ENCODE peak calls at places on chromosomes 6 and 20, in ten cellular contexts. O is body of pancreas; L is GM23248; T is heart right ventricle; U is right cardiac atrium; M is CD8-positive, alpha-beta memory T cell; R is IMR-90; G is lower lobe of right lung; N is transverse colon; K is tibial artery. A is an unnamed sample.

GRCh38 chr6:150924808-150925654 is 59.5 kb downstream of the MTHFD1L start:
- DNase-seq in O (no peak), L (peak; percentile 78), T (no peak), U (peak; percentile 58), M (no peak), R (peak; percentile 35), G (no peak), N (no peak), K (peak; percentile 34), A (peak; percentile 75)

GRCh38 chr6:139308936-139309603 is 17.3 kb upstream of the TXLNB start:
- DNase-seq in O (peak; percentile 16), L (peak; percentile 68), T (no peak), U (no peak), M (no peak), R (peak; percentile 85), G (no peak), N (peak; percentile 30), K (peak; percentile 26), A (peak; percentile 79)

GRCh38 chr6:128822271-128822670 is 60.7 kb upstream of the LAMA2 start:
- DNase-seq in O (no peak), L (peak; percentile 3), T (peak; percentile 29), U (peak; percentile 62), M (no peak), R (peak; percentile 68), G (no peak), N (no peak), K (no peak), A (peak; percentile 45)

GRCh38 chr6:104599821-104600658 is 259.7 kb downstream of the HACE1 start:
- DNase-seq in O (no peak), L (peak; percentile 9), T (no peak), U (no peak), M (no peak), R (no peak), G (no peak), N (no peak), K (no peak), A (peak; percentile 19)

GRCh38 chr6:6808915-6809314 is 220.4 kb downstream of the LY86 start:
- DNase-seq in O (no peak), L (no peak), T (no peak), U (no peak), M (no peak), R (no peak), G (no peak), N (no peak), K (no peak), A (peak; percentile 24)

GRCh38 chr20:31704225-31705119 is 18.2 kb downstream of the BCL2L1 start:
- DNase-seq in O (peak; percentile 87), L (peak; percentile 42), T (no peak), U (no peak), M (no peak), R (peak; percentile 66), G (peak; percentile 75), N (peak; percentile 87), K (no peak), A (no peak)

GRCh38 chr6:53043626-53044025 is 21.6 kb upstream of the FBXO9 start:
- DNase-seq in O (no peak), L (peak; percentile 45), T (no peak), U (no peak), M (no peak), R (peak; percentile 46), G (no peak), N (no peak), K (no peak), A (peak; percentile 56)

GRCh38 chr6:162907876-162908481 is 180.2 kb downstream of the PACRG start:
- DNase-seq in O (no peak), L (peak; percentile 16), T (no peak), U (no peak), M (no peak), R (peak; percentile 45), G (no peak), N (no peak), K (no peak), A (peak; percentile 63)

GRCh38 chr6:158568549-158568948 is 8.7 kb downstream of the TMEM181 start:
- DNase-seq in O (no peak), L (no peak), T (no peak), U (no peak), M (no peak), R (no peak), G (no peak), N (no peak), K (no peak), A (no peak)

GRCh38 chr6:49462599-49462926 is 490 bp downstream of the MMUT start:
- DNase-seq in O (no peak), L (peak; percentile 28), T (no peak), U (no peak), M (no peak), R (no peak), G (no peak), N (no peak), K (no peak), A (no peak)

GRCh38 chr20:32125511-32125910 is 16.0 kb downstream of the TM9SF4 start:
- DNase-seq in O (no peak), L (no peak), T (no peak), U (no peak), M (no peak), R (no peak), G (no peak), N (no peak), K (no peak), A (no peak)

GRCh38 chr20:57568960-57569359 is 8.1 kb downstream of the PCK1 start:
- DNase-seq in O (no peak), L (no peak), T (no peak), U (no peak), M (no peak), R (no peak), G (no peak), N (no peak), K (no peak), A (no peak)

GRCh38 chr6:7939186-7939863 is 28.7 kb upstream of the TXNDC5 start:
- DNase-seq in O (no peak), L (peak; percentile 44), T (no peak), U (no peak), M (no peak), R (no peak), G (no peak), N (no peak), K (no peak), A (peak; percentile 30)

GRCh38 chr20:14498809-14499208 is 161.4 kb upstream of the FLRT3 start:
- DNase-seq in O (no peak), L (no peak), T (no peak), U (no peak), M (no peak), R (no peak), G (no peak), N (no peak), K (no peak), A (no peak)

DNA sequence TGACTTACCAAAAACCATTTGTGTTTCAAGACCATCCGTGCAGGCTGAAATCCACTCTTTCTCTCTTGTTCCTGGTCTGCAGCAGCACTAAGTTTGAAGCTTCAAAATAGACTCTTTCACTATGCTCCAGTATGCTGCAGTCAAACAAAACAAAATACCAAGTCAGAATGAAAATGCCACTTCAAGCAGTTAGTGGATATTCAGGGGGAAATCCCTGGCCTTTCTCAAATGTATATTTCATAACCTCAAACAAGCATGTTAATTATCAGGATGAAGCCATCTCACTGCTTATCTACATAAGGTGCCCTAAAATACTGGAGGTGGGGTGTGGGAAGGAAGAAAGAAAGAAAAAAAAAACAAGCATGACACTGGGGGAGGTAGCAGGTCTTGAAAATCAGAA is 103.5 kb downstream of the ATXN1 start:
- DNase-seq in O (no peak), L (no peak), T (no peak), U (no peak), M (no peak), R (no peak), G (no peak), N (no peak), K (no peak), A (no peak)
- H3K4me1 ChIP-seq in O (peaks cover 11% of the 10 kb centered on the region), L (no peaks in the 10 kb centered on the region), T (peaks cover 15% of the 10 kb centered on the region), U (no peaks in the 10 kb centered on the region), M (peaks cover 62% of the 10 kb centered on the region), R (peaks cover 4% of the 10 kb centered on the region), G (peaks cover 23% of the 10 kb centered on the region), N (no peaks in the 10 kb centered on the region), K (peaks cover 3% of the 10 kb centered on the region), A (peaks cover 28% of the 10 kb centered on the region)

GRCh38 chr6:67887419-67887746 is 747.7 kb upstream of the ADGRB3 start:
- DNase-seq in O (no peak), L (no peak), T (no peak), U (no peak), M (no peak), R (no peak), G (no peak), N (no peak), K (no peak), A (no peak)

GRCh38 chr6:67886840-67887292 is 748.2 kb upstream of the ADGRB3 start:
- DNase-seq in O (no peak), L (no peak), T (no peak), U (no peak), M (no peak), R (no peak), G (no peak), N (no peak), K (no peak), A (no peak)

GRCh38 chr6:67888546-67888885 is 746.6 kb upstream of the ADGRB3 start:
- DNase-seq in O (no peak), L (no peak), T (no peak), U (no peak), M (no peak), R (no peak), G (no peak), N (no peak), K (no peak), A (no peak)

GRCh38 chr6:67888886-67889681 is 746.0 kb upstream of the ADGRB3 start:
- DNase-seq in O (no peak), L (no peak), T (no peak), U (no peak), M (no peak), R (no peak), G (no peak), N (no peak), K (no peak), A (no peak)

GRCh38 chr6:67887747-67888545 is 747.1 kb upstream of the ADGRB3 start:
- DNase-seq in O (no peak), L (no peak), T (no peak), U (no peak), M (no peak), R (no peak), G (no peak), N (no peak), K (no peak), A (no peak)
- H3K9me3 ChIP-seq in O (no peaks in the 10 kb centered on the region), L (no peaks in the 10 kb centered on the region), T (no peaks in the 10 kb centered on the region), U (no peaks in the 10 kb centered on the region), M (no peaks in the 10 kb centered on the region), R (peaks cover 17% of the 10 kb centered on the region), G (no peaks in the 10 kb centered on the region), N (no peaks in the 10 kb centered on the region), K (no peaks in the 10 kb centered on the region), A (no peaks in the 10 kb centered on the region)

DNA sequence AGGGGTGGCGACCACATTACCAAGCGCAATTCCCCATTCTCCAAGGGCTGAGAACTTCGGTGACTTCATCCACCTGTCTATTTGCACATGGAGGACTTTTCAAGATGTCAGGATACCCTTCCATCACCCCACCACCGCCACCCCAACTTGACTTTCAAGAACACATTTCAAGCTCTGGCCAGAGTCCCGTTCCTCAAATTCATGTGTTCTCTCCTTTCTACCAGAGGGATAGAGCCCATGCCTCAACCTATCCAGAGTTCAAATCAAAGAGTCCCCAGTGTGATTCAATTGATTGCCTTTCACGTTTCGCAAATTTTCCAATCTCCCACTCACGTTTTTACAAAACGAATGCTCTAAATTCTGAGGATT is 4.4 kb downstream of the TCF21 start:
- DNase-seq in O (no peak), L (no peak), T (no peak), U (no peak), M (no peak), R (no peak), G (no peak), N (no peak), K (no peak), A (no peak)
- H3K4me1 ChIP-seq in O (peaks cover 17% of the 10 kb centered on the region), L (no peaks in the 10 kb centered on the region), T (peaks cover 54% of the 10 kb centered on the region), U (no peaks in the 10 kb centered on the region), M (peaks cover 21% of the 10 kb centered on the region), R (peaks cover 13% of the 10 kb centered on the region), G (peaks cover 31% of the 10 kb centered on the region), N (peaks cover 52% of the 10 kb centered on the region), K (peaks cover 23% of the 10 kb centered on the region), A (peaks cover 11% of the 10 kb centered on the region)

GRCh38 chr6:155347800-155348199 is 33.5 kb upstream of the TFB1M start:
- DNase-seq in O (no peak), L (peak; percentile 47), T (no peak), U (no peak), M (no peak), R (no peak), G (no peak), N (no peak), K (no peak), A (no peak)
- H3K9me3 ChIP-seq in O (no peaks in the 10 kb centered on the region), L (no peaks in the 10 kb centered on the region), T (peaks cover 1% of the 10 kb centered on the region), U (no peaks in the 10 kb centered on the region), M (no peaks in the 10 kb centered on the region), R (peaks cover 5% of the 10 kb centered on the region), G (peaks cover 6% of the 10 kb centered on the region), N (peaks cover 6% of the 10 kb centered on the region), K (peaks cover 18% of the 10 kb centered on the region), A (no peaks in the 10 kb centered on the region)

A was measured in cardiac muscle cell.